ENCODE peak calls at places on chromosomes 4 and X, in ten cellular contexts. One of them, this sample, is unnamed.

GRCh38 chr4:129598582-129598981 is 502.6 kb downstream of the C4orf33 start:
- DNase-seq in hippocampal formation: no peak
- DNase-seq in activated naive CD8-positive, alpha-beta T cell treated with anti-CD3 and anti-CD28 coated beads, Interleukin-2, amount 10 ng/mL, durations not matched to agents 7 days and 5 days: no peak
- DNase-seq in GM13977: no peak
- DNase-seq in right cardiac atrium: no peak
- DNase-seq in globus pallidus: no peak
- DNase-seq in osteocyte: no peak
- DNase-seq in dermis microvascular lymphatic vessel endothelial cell: no peak
- DNase-seq in H7: no peak
- DNase-seq in germinal center: no peak
- DNase-seq in this sample: no peak

GRCh38 chr4:36111180-36111579 is 133.1 kb downstream of the ARAP2 start:
- DNase-seq in GM13977: no peak
- DNase-seq in hippocampal formation: no peak
- DNase-seq in H7: no peak
- DNase-seq in germinal center: no peak
- DNase-seq in right cardiac atrium: no peak
- DNase-seq in activated naive CD8-positive, alpha-beta T cell treated with anti-CD3 and anti-CD28 coated beads, Interleukin-2, amount 10 ng/mL, durations not matched to agents 7 days and 5 days: no peak
- DNase-seq in osteocyte: no peak
- DNase-seq in dermis microvascular lymphatic vessel endothelial cell: no peak
- DNase-seq in globus pallidus: no peak
- DNase-seq in this sample: no peak

GRCh38 chr4:74674750-74675149 is 119.6 kb downstream of the BTC start:
- DNase-seq in germinal center: no peak
- DNase-seq in right cardiac atrium: no peak
- DNase-seq in hippocampal formation: no peak
- DNase-seq in activated naive CD8-positive, alpha-beta T cell treated with anti-CD3 and anti-CD28 coated beads, Interleukin-2, amount 10 ng/mL, durations not matched to agents 7 days and 5 days: no peak
- DNase-seq in H7: no peak
- DNase-seq in osteocyte: no peak
- DNase-seq in globus pallidus: no peak
- DNase-seq in GM13977: no peak
- DNase-seq in dermis microvascular lymphatic vessel endothelial cell: no peak
- DNase-seq in this sample: no peak

GRCh38 chrX:139094671-139095592 is 383.4 kb upstream of the FGF13 start:
- DNase-seq in germinal center: no peak
- DNase-seq in dermis microvascular lymphatic vessel endothelial cell: no peak
- DNase-seq in right cardiac atrium: no peak
- DNase-seq in GM13977: no peak
- DNase-seq in osteocyte: no peak
- DNase-seq in H7: no peak
- DNase-seq in activated naive CD8-positive, alpha-beta T cell treated with anti-CD3 and anti-CD28 coated beads, Interleukin-2, amount 10 ng/mL, durations not matched to agents 7 days and 5 days: no peak
- DNase-seq in hippocampal formation: no peak
- DNase-seq in globus pallidus: no peak
- DNase-seq in this sample: no peak

GRCh38 chr4:88792821-88793220 is 95.2 kb upstream of the NAP1L5 start:
- DNase-seq in right cardiac atrium: no peak
- DNase-seq in activated naive CD8-positive, alpha-beta T cell treated with anti-CD3 and anti-CD28 coated beads, Interleukin-2, amount 10 ng/mL, durations not matched to agents 7 days and 5 days: no peak
- DNase-seq in germinal center: no peak
- DNase-seq in GM13977: no peak
- DNase-seq in hippocampal formation: no peak
- DNase-seq in H7: peak
- DNase-seq in osteocyte: no peak
- DNase-seq in dermis microvascular lymphatic vessel endothelial cell: no peak
- DNase-seq in globus pallidus: no peak
- DNase-seq in this sample: no peak

GRCh38 chr4:108171541-108172230 is 3.0 kb upstream of the LEF1 start:
- DNase-seq in osteocyte: no peak
- DNase-seq in hippocampal formation: no peak
- DNase-seq in germinal center: peak
- DNase-seq in H7: peak
- DNase-seq in dermis microvascular lymphatic vessel endothelial cell: no peak
- DNase-seq in globus pallidus: no peak
- DNase-seq in right cardiac atrium: peak
- DNase-seq in GM13977: peak
- DNase-seq in activated naive CD8-positive, alpha-beta T cell treated with anti-CD3 and anti-CD28 coated beads, Interleukin-2, amount 10 ng/mL, durations not matched to agents 7 days and 5 days: peak
- DNase-seq in this sample: no peak

GRCh38 chr4:98887137-98887536 is 41.8 kb downstream of the EIF4E start:
- DNase-seq in germinal center: no peak
- DNase-seq in globus pallidus: no peak
- DNase-seq in GM13977: no peak
- DNase-seq in right cardiac atrium: no peak
- DNase-seq in H7: no peak
- DNase-seq in hippocampal formation: no peak
- DNase-seq in osteocyte: no peak
- DNase-seq in dermis microvascular lymphatic vessel endothelial cell: no peak
- DNase-seq in activated naive CD8-positive, alpha-beta T cell treated with anti-CD3 and anti-CD28 coated beads, Interleukin-2, amount 10 ng/mL, durations not matched to agents 7 days and 5 days: no peak
- DNase-seq in this sample: no peak

GRCh38 chr4:52372747-52373146 is 286.4 kb downstream of the USP46 start:
- DNase-seq in dermis microvascular lymphatic vessel endothelial cell: no peak
- DNase-seq in activated naive CD8-positive, alpha-beta T cell treated with anti-CD3 and anti-CD28 coated beads, Interleukin-2, amount 10 ng/mL, durations not matched to agents 7 days and 5 days: no peak
- DNase-seq in osteocyte: no peak
- DNase-seq in germinal center: no peak
- DNase-seq in hippocampal formation: no peak
- DNase-seq in globus pallidus: no peak
- DNase-seq in H7: no peak
- DNase-seq in right cardiac atrium: no peak
- DNase-seq in GM13977: no peak
- DNase-seq in this sample: no peak

GRCh38 chrX:150200361-150200760 is 162.8 kb upstream of the MAMLD1 start:
- DNase-seq in GM13977: no peak
- DNase-seq in activated naive CD8-positive, alpha-beta T cell treated with anti-CD3 and anti-CD28 coated beads, Interleukin-2, amount 10 ng/mL, durations not matched to agents 7 days and 5 days: no peak
- DNase-seq in osteocyte: peak
- DNase-seq in hippocampal formation: no peak
- DNase-seq in germinal center: no peak
- DNase-seq in dermis microvascular lymphatic vessel endothelial cell: no peak
- DNase-seq in H7: no peak
- DNase-seq in right cardiac atrium: no peak
- DNase-seq in globus pallidus: no peak
- DNase-seq in this sample: no peak

GRCh38 chrX:50635162-50635561 is 164.5 kb upstream of the DGKK start:
- DNase-seq in osteocyte: no peak
- DNase-seq in activated naive CD8-positive, alpha-beta T cell treated with anti-CD3 and anti-CD28 coated beads, Interleukin-2, amount 10 ng/mL, durations not matched to agents 7 days and 5 days: no peak
- DNase-seq in H7: no peak
- DNase-seq in dermis microvascular lymphatic vessel endothelial cell: no peak
- DNase-seq in right cardiac atrium: no peak
- DNase-seq in globus pallidus: no peak
- DNase-seq in hippocampal formation: no peak
- DNase-seq in germinal center: no peak
- DNase-seq in GM13977: no peak
- DNase-seq in this sample: peak

GRCh38 chr4:87633239-87633638 is 16.8 kb upstream of the DMP1 start:
- DNase-seq in globus pallidus: no peak
- DNase-seq in germinal center: no peak
- DNase-seq in right cardiac atrium: no peak
- DNase-seq in dermis microvascular lymphatic vessel endothelial cell: no peak
- DNase-seq in GM13977: no peak
- DNase-seq in hippocampal formation: no peak
- DNase-seq in H7: no peak
- DNase-seq in osteocyte: no peak
- DNase-seq in activated naive CD8-positive, alpha-beta T cell treated with anti-CD3 and anti-CD28 coated beads, Interleukin-2, amount 10 ng/mL, durations not matched to agents 7 days and 5 days: no peak
- DNase-seq in this sample: no peak

GRCh38 chr4:159049780-159050375 is 53.0 kb upstream of the RAPGEF2 start:
- DNase-seq in activated naive CD8-positive, alpha-beta T cell treated with anti-CD3 and anti-CD28 coated beads, Interleukin-2, amount 10 ng/mL, durations not matched to agents 7 days and 5 days: no peak
- DNase-seq in GM13977: no peak
- DNase-seq in osteocyte: no peak
- DNase-seq in dermis microvascular lymphatic vessel endothelial cell: no peak
- DNase-seq in right cardiac atrium: no peak
- DNase-seq in hippocampal formation: no peak
- DNase-seq in germinal center: no peak
- DNase-seq in H7: no peak
- DNase-seq in globus pallidus: no peak
- DNase-seq in this sample: no peak

GRCh38 chr4:111793686-111794085 is 351.6 kb upstream of the FAM241A start:
- DNase-seq in germinal center: no peak
- DNase-seq in right cardiac atrium: no peak
- DNase-seq in dermis microvascular lymphatic vessel endothelial cell: no peak
- DNase-seq in H7: no peak
- DNase-seq in activated naive CD8-positive, alpha-beta T cell treated with anti-CD3 and anti-CD28 coated beads, Interleukin-2, amount 10 ng/mL, durations not matched to agents 7 days and 5 days: no peak
- DNase-seq in GM13977: no peak
- DNase-seq in osteocyte: no peak
- DNase-seq in hippocampal formation: no peak
- DNase-seq in globus pallidus: no peak
- DNase-seq in this sample: no peak

GRCh38 chr4:54683616-54684346 is 26.0 kb downstream of the KIT start:
- DNase-seq in GM13977: peak
- DNase-seq in H7: peak
- DNase-seq in hippocampal formation: no peak
- DNase-seq in right cardiac atrium: peak
- DNase-seq in osteocyte: no peak
- DNase-seq in germinal center: peak
- DNase-seq in globus pallidus: peak
- DNase-seq in dermis microvascular lymphatic vessel endothelial cell: no peak
- DNase-seq in activated naive CD8-positive, alpha-beta T cell treated with anti-CD3 and anti-CD28 coated beads, Interleukin-2, amount 10 ng/mL, durations not matched to agents 7 days and 5 days: peak
- DNase-seq in this sample: no peak

GRCh38 chr4:82044141-82044993 is 329.4 kb downstream of the HNRNPD start:
- DNase-seq in H7: peak
- DNase-seq in hippocampal formation: peak
- DNase-seq in osteocyte: no peak
- DNase-seq in right cardiac atrium: peak
- DNase-seq in GM13977: no peak
- DNase-seq in dermis microvascular lymphatic vessel endothelial cell: no peak
- DNase-seq in activated naive CD8-positive, alpha-beta T cell treated with anti-CD3 and anti-CD28 coated beads, Interleukin-2, amount 10 ng/mL, durations not matched to agents 7 days and 5 days: peak
- DNase-seq in globus pallidus: peak
- DNase-seq in germinal center: no peak
- DNase-seq in this sample: peak

GRCh38 chrX:141701081-141701480 is 2.5 kb upstream of the SPANXD start:
- DNase-seq in H7: no peak
- DNase-seq in globus pallidus: no peak
- DNase-seq in germinal center: no peak
- DNase-seq in osteocyte: no peak
- DNase-seq in hippocampal formation: no peak
- DNase-seq in GM13977: no peak
- DNase-seq in dermis microvascular lymphatic vessel endothelial cell: no peak
- DNase-seq in right cardiac atrium: no peak
- DNase-seq in activated naive CD8-positive, alpha-beta T cell treated with anti-CD3 and anti-CD28 coated beads, Interleukin-2, amount 10 ng/mL, durations not matched to agents 7 days and 5 days: no peak
- DNase-seq in this sample: no peak

GRCh38 chr4:152424980-152425379 is 110.9 kb downstream of the FBXW7 start:
- DNase-seq in germinal center: no peak
- DNase-seq in globus pallidus: no peak
- DNase-seq in osteocyte: no peak
- DNase-seq in GM13977: no peak
- DNase-seq in activated naive CD8-positive, alpha-beta T cell treated with anti-CD3 and anti-CD28 coated beads, Interleukin-2, amount 10 ng/mL, durations not matched to agents 7 days and 5 days: no peak
- DNase-seq in right cardiac atrium: no peak
- DNase-seq in dermis microvascular lymphatic vessel endothelial cell: no peak
- DNase-seq in hippocampal formation: no peak
- DNase-seq in H7: no peak
- DNase-seq in this sample: no peak

GRCh38 chr4:64713256-64713840 is 304.1 kb upstream of the TECRL start:
- DNase-seq in H7: no peak
- DNase-seq in germinal center: peak
- DNase-seq in osteocyte: no peak
- DNase-seq in globus pallidus: no peak
- DNase-seq in right cardiac atrium: no peak
- DNase-seq in GM13977: peak
- DNase-seq in dermis microvascular lymphatic vessel endothelial cell: peak
- DNase-seq in hippocampal formation: peak
- DNase-seq in activated naive CD8-positive, alpha-beta T cell treated with anti-CD3 and anti-CD28 coated beads, Interleukin-2, amount 10 ng/mL, durations not matched to agents 7 days and 5 days: no peak
- DNase-seq in this sample: no peak

GRCh38 chrX:107700317-107700774 is 72.0 kb downstream of the PRPS1 start:
- DNase-seq in activated naive CD8-positive, alpha-beta T cell treated with anti-CD3 and anti-CD28 coated beads, Interleukin-2, amount 10 ng/mL, durations not matched to agents 7 days and 5 days: no peak
- DNase-seq in osteocyte: no peak
- DNase-seq in germinal center: no peak
- DNase-seq in hippocampal formation: no peak
- DNase-seq in globus pallidus: peak
- DNase-seq in GM13977: no peak
- DNase-seq in right cardiac atrium: peak
- DNase-seq in dermis microvascular lymphatic vessel endothelial cell: no peak
- DNase-seq in H7: no peak
- DNase-seq in this sample: no peak

GRCh38 chrX:29090811-29091210 is 503.6 kb downstream of the IL1RAPL1 start:
- DNase-seq in germinal center: no peak
- DNase-seq in activated naive CD8-positive, alpha-beta T cell treated with anti-CD3 and anti-CD28 coated beads, Interleukin-2, amount 10 ng/mL, durations not matched to agents 7 days and 5 days: no peak
- DNase-seq in right cardiac atrium: no peak
- DNase-seq in hippocampal formation: peak
- DNase-seq in GM13977: no peak
- DNase-seq in dermis microvascular lymphatic vessel endothelial cell: no peak
- DNase-seq in globus pallidus: peak
- DNase-seq in H7: no peak
- DNase-seq in osteocyte: no peak
- DNase-seq in this sample: no peak

GRCh38 chr4:1115528-1116293 is 2.3 kb upstream of the RNF212 start:
- DNase-seq in osteocyte: no peak
- DNase-seq in hippocampal formation: no peak
- DNase-seq in activated naive CD8-positive, alpha-beta T cell treated with anti-CD3 and anti-CD28 coated beads, Interleukin-2, amount 10 ng/mL, durations not matched to agents 7 days and 5 days: no peak
- DNase-seq in germinal center: no peak
- DNase-seq in right cardiac atrium: no peak
- DNase-seq in dermis microvascular lymphatic vessel endothelial cell: no peak
- DNase-seq in H7: no peak
- DNase-seq in GM13977: no peak
- DNase-seq in globus pallidus: no peak
- DNase-seq in this sample: no peak

GRCh38 chr4:184815046-184815877 is 10.5 kb downstream of the ACSL1 start:
- DNase-seq in activated naive CD8-positive, alpha-beta T cell treated with anti-CD3 and anti-CD28 coated beads, Interleukin-2, amount 10 ng/mL, durations not matched to agents 7 days and 5 days: no peak
- DNase-seq in hippocampal formation: peak
- DNase-seq in osteocyte: no peak
- DNase-seq in right cardiac atrium: peak
- DNase-seq in H7: peak
- DNase-seq in GM13977: peak
- DNase-seq in dermis microvascular lymphatic vessel endothelial cell: peak
- DNase-seq in germinal center: peak
- DNase-seq in globus pallidus: peak
- DNase-seq in this sample: peak

GRCh38 chr4:85084371-85085170 is 118.1 kb upstream of the WDFY3 start:
- DNase-seq in osteocyte: no peak
- DNase-seq in germinal center: peak
- DNase-seq in right cardiac atrium: no peak
- DNase-seq in H7: peak
- DNase-seq in GM13977: peak
- DNase-seq in hippocampal formation: peak
- DNase-seq in activated naive CD8-positive, alpha-beta T cell treated with anti-CD3 and anti-CD28 coated beads, Interleukin-2, amount 10 ng/mL, durations not matched to agents 7 days and 5 days: no peak
- DNase-seq in globus pallidus: peak
- DNase-seq in dermis microvascular lymphatic vessel endothelial cell: peak
- DNase-seq in this sample: no peak

GRCh38 chr4:110837896-110838450 is 215.1 kb upstream of the PITX2 start:
- DNase-seq in osteocyte: no peak
- DNase-seq in GM13977: no peak
- DNase-seq in H7: no peak
- DNase-seq in dermis microvascular lymphatic vessel endothelial cell: no peak
- DNase-seq in globus pallidus: no peak
- DNase-seq in right cardiac atrium: no peak
- DNase-seq in hippocampal formation: no peak
- DNase-seq in germinal center: no peak
- DNase-seq in activated naive CD8-positive, alpha-beta T cell treated with anti-CD3 and anti-CD28 coated beads, Interleukin-2, amount 10 ng/mL, durations not matched to agents 7 days and 5 days: no peak
- DNase-seq in this sample: no peak

GRCh38 chr4:173169428-173170209 is 1.0 kb downstream of the GALNT7 start:
- DNase-seq in right cardiac atrium: peak
- DNase-seq in activated naive CD8-positive, alpha-beta T cell treated with anti-CD3 and anti-CD28 coated beads, Interleukin-2, amount 10 ng/mL, durations not matched to agents 7 days and 5 days: peak
- DNase-seq in dermis microvascular lymphatic vessel endothelial cell: no peak
- DNase-seq in GM13977: peak
- DNase-seq in hippocampal formation: peak
- DNase-seq in H7: peak
- DNase-seq in germinal center: peak
- DNase-seq in globus pallidus: peak
- DNase-seq in osteocyte: peak
- DNase-seq in this sample: peak

This sample was measured in kidney.